ENCODE peak calls at places on chromosomes 12 and 14, in nine cellular contexts. M is CD8-positive, alpha-beta T cell; F is mammary epithelial cell; B is suprapubic skin; S is heart left ventricle; W is AG10803; J is fibroblast of mammary gland; K is PC-3; Z is right atrium auricular region. D is an unnamed sample.

GRCh38 chr14:96104469-96105057 is 65.4 kb downstream of the C14orf132 start:
- DNase-seq in K (peak), M (no peak), S (peak), W (peak), B (peak), Z (peak), J (peak), F (peak), D (peak)

GRCh38 chr12:97960225-97960624 is 497.6 kb downstream of the RMST start:
- DNase-seq in S (no peak), F (no peak), Z (no peak), J (no peak), K (no peak), M (no peak), W (no peak), B (no peak), D (no peak)

GRCh38 chr14:58912287-58912686 is 274.5 kb downstream of the DACT1 start:
- DNase-seq in Z (no peak), W (no peak), K (no peak), M (no peak), J (no peak), S (no peak), F (peak), B (no peak), D (no peak)

GRCh38 chr12:12896261-12896660 is 4.9 kb downstream of the GPRC5A start:
- DNase-seq in F (peak), Z (no peak), B (no peak), J (peak), S (no peak), K (peak), M (no peak), W (peak), D (no peak)

GRCh38 chr14:64442300-64442988 is 22.9 kb upstream of the AKAP5 start:
- DNase-seq in F (no peak), J (no peak), S (peak), M (no peak), K (no peak), W (no peak), Z (peak), B (peak), D (peak)

GRCh38 chr14:105094193-105094907 is 29.1 kb upstream of the GPR132 start:
- DNase-seq in S (peak), M (no peak), B (peak), F (no peak), J (no peak), K (no peak), W (no peak), Z (no peak), D (no peak)

GRCh38 chr12:47079894-47080724 is at the start of gene AMIGO2:
- DNase-seq in J (peak), F (peak), Z (peak), B (peak), S (peak), K (peak), M (peak), W (peak), D (peak)

GRCh38 chr12:48123169-48123568 is 4.0 kb downstream of the PFKM start:
- DNase-seq in K (no peak), F (no peak), J (no peak), B (no peak), M (no peak), W (no peak), S (no peak), Z (no peak), D (no peak)

GRCh38 chr14:79548836-79549235 is 662.5 kb downstream of the DIO2 start:
- DNase-seq in K (no peak), Z (no peak), F (no peak), B (no peak), S (no peak), J (no peak), M (no peak), W (no peak), D (no peak)

GRCh38 chr14:104519721-104520120 is 59.8 kb upstream of the C14orf180 start:
- DNase-seq in W (no peak), F (no peak), B (no peak), M (no peak), J (no peak), Z (no peak), S (no peak), K (no peak), D (no peak)

GRCh38 chr12:113887906-113888305 is 78.2 kb downstream of the RBM19 start:
- DNase-seq in Z (no peak), W (no peak), J (no peak), F (no peak), B (no peak), K (no peak), S (no peak), M (no peak), D (no peak)

GRCh38 chr14:57212919-57213318 is 55.8 kb downstream of the EXOC5 start:
- DNase-seq in K (peak), W (no peak), Z (no peak), F (peak), B (no peak), S (no peak), J (no peak), M (no peak), D (no peak)

GRCh38 chr14:64407329-64407728 is 19.2 kb downstream of the MTHFD1 start:
- DNase-seq in F (peak), J (no peak), K (no peak), M (no peak), Z (no peak), S (no peak), B (no peak), W (no peak), D (no peak)

GRCh38 chr12:24560867-24561266 is 388.0 kb downstream of the BCAT1 start:
- DNase-seq in B (no peak), W (no peak), K (no peak), F (no peak), Z (no peak), S (no peak), J (peak), M (no peak), D (no peak)

GRCh38 chr14:57508756-57509155 is 15.1 kb upstream of the CCDC198 start:
- DNase-seq in J (no peak), B (no peak), Z (no peak), M (no peak), F (no peak), K (no peak), W (no peak), S (no peak), D (no peak)

GRCh38 chr12:42140901-42141300 is 3.8 kb downstream of the GXYLT1 start:
- DNase-seq in M (no peak), B (no peak), W (peak), F (peak), K (peak), J (peak), S (no peak), Z (no peak), D (no peak)

GRCh38 chr12:110543252-110543959 is 39.7 kb downstream of the PPTC7 start:
- DNase-seq in S (peak), J (peak), K (peak), Z (peak), W (no peak), F (peak), M (no peak), B (peak), D (peak)

GRCh38 chr12:22529281-22530060 is 14.9 kb downstream of the C2CD5 start:
- DNase-seq in Z (no peak), J (peak), F (peak), B (no peak), S (no peak), M (no peak), K (peak), W (peak), D (no peak)

GRCh38 chr14:28784262-28785021 is 17.9 kb downstream of the FOXG1 start:
- DNase-seq in W (no peak), M (no peak), J (no peak), B (no peak), S (no peak), K (no peak), Z (no peak), F (no peak), D (no peak)

GRCh38 chr12:71731439-71732356 is 23.0 kb upstream of the RAB21 start:
- DNase-seq in F (no peak), M (no peak), W (peak), K (peak), B (no peak), Z (no peak), J (peak), S (no peak), D (no peak)

GRCh38 chr14:49634547-49635334 is at the start of gene DNAAF2:
- DNase-seq in F (peak), J (peak), B (peak), M (peak), S (peak), K (peak), W (peak), Z (peak), D (peak)

GRCh38 chr12:121917950-121918678 is at the start of gene CFAP251:
- DNase-seq in M (peak), Z (peak), F (no peak), K (peak), B (peak), J (no peak), S (peak), W (peak), D (peak)

GRCh38 chr12:32139064-32139421 is 32.4 kb downstream of the BICD1 start:
- DNase-seq in K (no peak), W (peak), J (peak), M (peak), S (no peak), Z (no peak), F (no peak), B (no peak), D (no peak)

GRCh38 chr12:1533205-1533601 is 61.2 kb downstream of the FBXL14 start:
- DNase-seq in S (no peak), Z (no peak), K (no peak), B (no peak), J (peak), F (no peak), M (peak), W (peak), D (no peak)

GRCh38 chr14:78902010-78902623 is 731.9 kb downstream of the NRXN3 start:
- DNase-seq in W (peak), K (peak), B (no peak), J (peak), S (no peak), F (peak), M (no peak), Z (no peak), D (peak)

GRCh38 chr14:34693228-34693939 is 21.0 kb downstream of the CFL2 start:
- DNase-seq in J (no peak), Z (no peak), K (peak), F (peak), B (no peak), W (no peak), M (peak), S (no peak), D (peak)

GRCh38 chr12:47022296-47022695 is 57.1 kb upstream of the PCED1B start:
- DNase-seq in K (peak), B (no peak), W (peak), S (no peak), F (peak), M (no peak), Z (no peak), J (peak), D (no peak)

GRCh38 chr14:101315802-101316296 is 245.4 kb upstream of the DIO3 start:
- DNase-seq in J (peak), M (no peak), F (peak), S (no peak), B (no peak), Z (no peak), K (peak), W (no peak), D (no peak)

GRCh38 chr12:28089363-28089762 is 100.9 kb upstream of the CCDC91 start:
- DNase-seq in W (peak), K (peak), F (no peak), J (peak), Z (no peak), M (no peak), S (no peak), B (no peak), D (no peak)

GRCh38 chr12:23127701-23128100 is 502.7 kb downstream of the ETNK1 start:
- DNase-seq in J (no peak), Z (no peak), M (no peak), W (no peak), F (no peak), S (no peak), K (no peak), B (no peak), D (no peak)

GRCh38 chr12:57101892-57102695 is 9.1 kb downstream of the STAT6 start:
- DNase-seq in M (no peak), S (no peak), K (peak), F (no peak), Z (no peak), B (peak), W (no peak), J (peak), D (no peak)

GRCh38 chr12:89880695-89881350 is 172.2 kb upstream of the ATP2B1 start:
- DNase-seq in K (no peak), W (no peak), S (no peak), B (no peak), Z (no peak), F (no peak), M (peak), J (no peak), D (no peak)

GRCh38 chr14:88598097-88598675 is 35.3 kb downstream of the ZC3H14 start:
- DNase-seq in M (no peak), B (no peak), S (no peak), F (no peak), J (no peak), Z (no peak), K (no peak), W (no peak), D (no peak)

GRCh38 chr14:88597038-88597437 is 34.2 kb downstream of the ZC3H14 start:
- DNase-seq in K (no peak), W (no peak), J (no peak), F (no peak), B (no peak), Z (no peak), M (no peak), S (no peak), D (no peak)

GRCh38 chr14:88599761-88600439 is 37.1 kb downstream of the ZC3H14 start:
- DNase-seq in K (no peak), F (no peak), W (no peak), B (no peak), Z (no peak), S (no peak), M (no peak), J (no peak), D (no peak)

GRCh38 chr14:88597601-88598000 is 34.8 kb downstream of the ZC3H14 start:
- DNase-seq in K (no peak), S (no peak), J (no peak), B (no peak), W (no peak), M (no peak), Z (no peak), F (no peak), D (no peak)

GRCh38 chr14:88599321-88599720 is 36.5 kb downstream of the ZC3H14 start:
- DNase-seq in S (no peak), B (no peak), Z (no peak), J (no peak), K (no peak), M (no peak), F (no peak), W (no peak), D (no peak)
- H3K4me3 ChIP-seq in S (no peak), B (no peak), Z (no peak), J (no peak), K (no peak), M (no peak), F (no peak), W (no peak), D (no peak)

DNA sequence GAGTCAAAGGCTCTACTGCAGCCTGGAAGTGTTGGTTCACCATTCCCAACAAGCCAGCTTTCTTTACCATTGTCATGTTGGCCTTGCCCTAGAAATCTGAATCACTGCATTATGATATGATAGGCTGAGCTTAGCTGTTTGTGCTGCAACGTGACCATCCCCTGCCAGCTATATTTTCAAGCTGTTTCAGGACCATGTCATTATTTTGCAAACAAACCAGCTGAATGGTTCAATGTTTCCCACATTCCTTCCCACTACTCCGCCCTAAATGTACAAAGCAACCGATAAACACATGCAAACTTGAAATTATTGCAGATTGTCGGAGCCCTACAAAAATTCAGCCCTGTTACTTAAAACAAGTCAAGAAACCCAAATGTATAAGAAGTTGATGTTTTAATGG is 136.1 kb downstream of the KICS2 start:
- DNase-seq in B (no peak), K (peak), M (no peak), J (peak), W (peak), Z (no peak), F (no peak), S (no peak), D (no peak)
- H3K4me3 ChIP-seq in B (no peak), K (no peak), M (no peak), J (no peak), W (no peak), Z (no peak), F (no peak), S (no peak), D (no peak)

GRCh38 chr12:108313609-108314331 is 25.3 kb downstream of the CMKLR1 start:
- DNase-seq in B (no peak), J (no peak), K (no peak), F (no peak), Z (no peak), W (no peak), S (peak), M (peak), D (no peak)

GRCh38 chr12:108315486-108316105 is 23.5 kb downstream of the CMKLR1 start:
- DNase-seq in F (no peak), B (no peak), M (no peak), S (no peak), J (no peak), Z (no peak), W (no peak), K (no peak), D (no peak)

GRCh38 chr12:108318472-108319275 is 20.4 kb downstream of the CMKLR1 start:
- DNase-seq in J (no peak), K (no peak), Z (no peak), W (no peak), S (no peak), F (no peak), B (no peak), M (no peak), D (no peak)

GRCh38 chr12:108317303-108318283 is 21.5 kb downstream of the CMKLR1 start:
- DNase-seq in J (no peak), K (no peak), F (no peak), M (no peak), Z (no peak), W (no peak), B (no peak), S (no peak), D (no peak)

GRCh38 chr12:108316153-108316892 is 22.8 kb downstream of the CMKLR1 start:
- DNase-seq in M (no peak), S (no peak), F (no peak), B (no peak), Z (no peak), W (no peak), J (no peak), K (no peak), D (no peak)
- H3K4me3 ChIP-seq in M (no peak), S (no peak), F (no peak), B (no peak), Z (no peak), W (no peak), J (no peak), K (no peak), D (no peak)

DNA sequence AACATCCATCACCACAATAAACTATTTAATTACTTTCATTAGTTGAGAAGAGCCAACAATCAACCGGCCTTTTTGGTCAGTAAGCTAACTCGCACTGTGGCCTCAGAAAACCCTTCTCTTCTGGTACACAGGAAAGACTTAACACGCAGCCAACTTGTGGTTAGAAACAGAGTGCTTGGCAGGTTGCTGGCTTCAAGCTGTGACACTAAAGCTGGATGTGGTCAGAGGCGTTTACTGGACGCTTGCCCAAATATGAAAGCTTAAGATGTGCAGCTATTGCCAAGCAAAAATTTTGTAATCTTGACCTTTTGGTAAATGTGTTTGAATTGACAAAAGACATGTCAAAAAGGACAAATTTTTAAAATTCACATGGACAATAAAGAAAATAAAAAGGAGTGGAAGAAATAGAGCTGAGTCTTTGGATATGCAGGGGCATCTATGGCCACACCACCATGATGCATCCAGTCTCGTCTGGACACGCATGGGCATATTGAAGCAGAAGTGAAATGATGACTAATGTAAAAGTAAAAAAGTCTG is 2.6 kb upstream of the KLRK1 start:
- DNase-seq in S (peak), B (peak), J (peak), W (peak), Z (peak), M (peak), F (peak), K (peak), D (peak)
- H3K4me3 ChIP-seq in S (no peak), B (no peak), J (no peak), W (no peak), Z (no peak), M (peak), F (no peak), K (no peak), D (no peak)

GRCh38 chr12:26441434-26441833 is 246.1 kb downstream of the SSPN start:
- DNase-seq in J (no peak), Z (no peak), F (no peak), B (no peak), W (no peak), M (no peak), S (no peak), K (no peak), D (no peak)
- H3K4me3 ChIP-seq in J (no peak), Z (no peak), F (no peak), B (no peak), W (no peak), M (no peak), S (no peak), K (no peak), D (no peak)

GRCh38 chr12:45490232-45490881 is 239.1 kb upstream of the ARID2 start:
- DNase-seq in J (no peak), M (no peak), F (no peak), K (peak), Z (no peak), B (no peak), S (no peak), W (no peak), D (no peak)
- H3K4me3 ChIP-seq in J (no peak), M (no peak), F (no peak), K (no peak), Z (no peak), B (no peak), S (no peak), W (no peak), D (no peak)

GRCh38 chr12:6945613-6946012 is 1.8 kb downstream of the C12orf57 start:
- DNase-seq in F (no peak), J (no peak), S (no peak), M (no peak), K (no peak), W (no peak), Z (no peak), B (no peak), D (no peak)
- H3K4me3 ChIP-seq in F (peak), J (no peak), S (no peak), M (peak), K (peak), W (no peak), Z (no peak), B (peak), D (peak)

GRCh38 chr14:102507891-102508312 is 1.7 kb downstream of the ANKRD9 start:
- DNase-seq in M (no peak), Z (no peak), W (no peak), B (no peak), S (no peak), J (no peak), F (no peak), K (no peak), D (no peak)
- H3K4me3 ChIP-seq in M (no peak), Z (no peak), W (no peak), B (no peak), S (peak), J (no peak), F (no peak), K (peak), D (peak)

D was measured in left ventricle myocardium inferior.